ENCODE peak calls at places on chromosomes 5 and 9, in seven cellular contexts. W is HL-60, L is heart right ventricle, B is cerebellum, D is NCI-H1436, G is T-helper 2 cell, F is substantia nigra. P is an unnamed sample.
A peak's percentile ranks its signal among the peaks of the same experiment; 100 is the strongest.

GRCh38 chr9:126708178-126708577 is 94.5 kb downstream of the LMX1B start:
- DNase-seq in F (no peak), B (no peak), G (no peak), W (no peak), D (no peak), L (no peak), P (no peak)

GRCh38 chr5:411728-412127 is 31.2 kb upstream of the EXOC3 start:
- DNase-seq in B (no peak), W (no peak), F (no peak), G (no peak), L (no peak), D (no peak), P (no peak)

GRCh38 chr5:161700065-161700464 is 14.5 kb downstream of the GABRA6 start:
- DNase-seq in D (no peak), G (no peak), W (no peak), F (no peak), B (peak; percentile 76), L (no peak), P (no peak)

GRCh38 chr5:62691946-62692345 is 113.3 kb downstream of the LRRC70 start:
- DNase-seq in W (no peak), D (no peak), F (no peak), G (no peak), L (no peak), B (no peak), P (no peak)

GRCh38 chr5:132094393-132095076 is 20.9 kb downstream of the CSF2 start:
- DNase-seq in L (no peak), B (no peak), F (no peak), G (no peak), W (no peak), D (no peak), P (no peak)

GRCh38 chr5:81179959-81180358 is 53.2 kb upstream of the CKMT2 start:
- DNase-seq in G (no peak), W (no peak), L (no peak), B (no peak), F (no peak), D (no peak), P (no peak)

GRCh38 chr9:15967068-15967467 is 414.2 kb downstream of the CCDC171 start:
- DNase-seq in G (no peak), D (no peak), L (no peak), B (no peak), W (no peak), F (no peak), P (no peak)

GRCh38 chr5:139863855-139864558 is 68.4 kb downstream of the PSD2 start:
- DNase-seq in F (peak; percentile 75), L (peak; percentile 65), G (peak; percentile 42), D (peak; percentile 44), B (peak; percentile 81), W (peak; percentile 8), P (peak; percentile 68)

GRCh38 chr5:149452007-149452664 is 73.0 kb upstream of the IL17B start:
- DNase-seq in G (no peak), F (no peak), B (no peak), L (peak; percentile 73), D (no peak), W (peak; percentile 39), P (no peak)

GRCh38 chr5:132230871-132231270 is 3.2 kb upstream of the P4HA2 start:
- DNase-seq in L (peak; percentile 2), F (no peak), G (no peak), B (no peak), D (no peak), W (no peak), P (no peak)

GRCh38 chr5:74838262-74838661 is 27.9 kb downstream of the FAM169A start:
- DNase-seq in F (no peak), B (no peak), G (no peak), L (no peak), W (no peak), D (no peak), P (no peak)

GRCh38 chr5:34686762-34687268 is 30.7 kb downstream of the RAI14 start:
- DNase-seq in L (peak; percentile 83), G (no peak), W (no peak), D (no peak), B (no peak), F (no peak), P (peak; percentile 27)

GRCh38 chr9:86079421-86080111 is 19.8 kb downstream of the GOLM1 start:
- DNase-seq in G (no peak), L (no peak), B (peak; percentile 72), W (no peak), D (no peak), F (no peak), P (no peak)

GRCh38 chr5:54171645-54172384 is 138.6 kb downstream of the ARL15 start:
- DNase-seq in D (no peak), B (peak; percentile 14), G (no peak), F (no peak), L (no peak), W (peak; percentile 31), P (no peak)

GRCh38 chr9:99601506-99601905 is 220.2 kb upstream of the NR4A3 start:
- DNase-seq in F (no peak), W (no peak), L (peak; percentile 24), G (no peak), B (no peak), D (peak; percentile 33), P (no peak)

GRCh38 chr5:179762079-179762780 is 29.6 kb downstream of the MAML1 start:
- DNase-seq in B (no peak), G (no peak), L (no peak), F (no peak), W (peak; percentile 80), D (no peak), P (no peak)

GRCh38 chr5:96408276-96408777 is 24.7 kb downstream of the PCSK1 start:
- DNase-seq in L (no peak), G (no peak), W (no peak), F (no peak), D (no peak), B (no peak), P (no peak)

GRCh38 chr5:95822038-95822407 is 503 bp downstream of the GLRX start:
- DNase-seq in G (no peak), D (peak; percentile 67), F (peak; percentile 54), W (no peak), B (peak; percentile 65), L (peak; percentile 77), P (no peak)

GRCh38 chr9:89541798-89542197 is 43.9 kb upstream of the SEMA4D start:
- DNase-seq in L (no peak), D (no peak), B (peak; percentile 16), G (no peak), F (no peak), W (no peak), P (no peak)

GRCh38 chr9:114371986-114372917 is 15.5 kb downstream of the AKNA start:
- DNase-seq in B (no peak), L (no peak), F (peak; percentile 17), W (peak; percentile 86), G (no peak), D (no peak), P (no peak)

GRCh38 chr5:153584131-153584530 is 93.7 kb downstream of the GRIA1 start:
- DNase-seq in B (no peak), G (no peak), L (no peak), D (no peak), W (no peak), F (no peak), P (no peak)

GRCh38 chr9:127589955-127590370 is 22.1 kb upstream of the STXBP1 start:
- DNase-seq in W (peak; percentile 51), L (peak; percentile 75), F (peak; percentile 25), G (no peak), B (peak; percentile 80), D (peak; percentile 40), P (no peak)

GRCh38 chr9:78566521-78566920 is 269.6 kb downstream of the PSAT1 start:
- DNase-seq in B (no peak), W (no peak), D (no peak), L (no peak), G (no peak), F (no peak), P (no peak)

GRCh38 chr5:139482050-139482889 is at the start of gene STING1:
- DNase-seq in B (no peak), F (peak; percentile 11), L (peak; percentile 85), G (peak; percentile 35), D (peak; percentile 79), W (peak; percentile 91), P (peak; percentile 52)

GRCh38 chr9:121298689-121299112 is 30.7 kb downstream of the GSN start:
- DNase-seq in L (peak; percentile 88), W (no peak), B (no peak), G (no peak), D (no peak), F (no peak), P (no peak)

GRCh38 chr9:131804826-131805225 is 65.0 kb upstream of the RAPGEF1 start:
- DNase-seq in D (no peak), L (no peak), F (no peak), G (no peak), W (no peak), B (no peak), P (no peak)

GRCh38 chr5:73120222-73121108 is at the start of gene TMEM171:
- DNase-seq in W (no peak), F (peak; percentile 10), D (no peak), B (peak; percentile 20), G (no peak), L (no peak), P (peak; percentile 18)

GRCh38 chr5:91137647-91138046 is 245.5 kb downstream of the ARRDC3 start:
- DNase-seq in G (no peak), B (no peak), D (no peak), F (no peak), W (no peak), L (no peak), P (no peak)

GRCh38 chr5:10637944-10638343 is 74.1 kb downstream of the ANKRD33B start:
- DNase-seq in F (no peak), B (no peak), G (no peak), L (no peak), W (no peak), D (no peak), P (no peak)

GRCh38 chr5:102815560-102816324 is 60.6 kb downstream of the PAM start:
- DNase-seq in L (no peak), B (no peak), G (no peak), F (no peak), D (no peak), W (no peak), P (no peak)

GRCh38 chr9:135394699-135395645 is 84.6 kb upstream of the PPP1R26 start:
- DNase-seq in G (no peak), B (no peak), W (no peak), L (no peak), F (no peak), D (no peak), P (peak; percentile 14)